ENCODE peak calls at places on chromosomes 2 and 18, in six cellular contexts. U, F, L, B, E and Z are unnamed samples.

GRCh38 chr2:237025090-237025865 is 60.4 kb upstream of the COPS8 start:
- DNase-seq in F (peak), L (no peak), U (peak), E (no peak), B (no peak), Z (no peak)

GRCh38 chr2:148201075-148202004 is 180.4 kb downstream of the MBD5 start:
- DNase-seq in B (peak), L (peak), E (peak), F (peak), U (peak), Z (peak)

GRCh38 chr18:29188760-29189159 is 1011.8 kb upstream of the CDH2 start:
- DNase-seq in E (no peak), B (no peak), F (no peak), L (no peak), U (no peak), Z (no peak)

GRCh38 chr2:136225950-136226835 is 108.2 kb upstream of the CXCR4 start:
- DNase-seq in F (no peak), L (no peak), B (no peak), U (no peak), E (no peak), Z (no peak)

GRCh38 chr2:60819155-60819862 is 62.1 kb upstream of the REL start:
- DNase-seq in B (peak), U (peak), F (peak), E (peak), L (no peak), Z (no peak)

GRCh38 chr2:182522428-182522896 is 95.6 kb upstream of the PDE1A start:
- DNase-seq in L (no peak), F (no peak), E (peak), B (no peak), U (peak), Z (peak)

GRCh38 chr2:117832905-117833613 is 18.6 kb downstream of the DDX18 start:
- DNase-seq in F (no peak), E (peak), L (no peak), B (no peak), U (peak), Z (no peak)

GRCh38 chr2:168210898-168211570 is 36.4 kb downstream of the STK39 start:
- DNase-seq in F (no peak), E (no peak), U (no peak), L (no peak), B (no peak), Z (no peak)

GRCh38 chr2:109604597-109604996 is 9.2 kb downstream of the SEPTIN10 start:
- DNase-seq in L (no peak), F (no peak), U (peak), E (peak), B (no peak), Z (no peak)

GRCh38 chr18:2244641-2245040 is 326.7 kb downstream of the METTL4 start:
- DNase-seq in B (no peak), L (no peak), U (peak), E (no peak), F (no peak), Z (no peak)

GRCh38 chr2:226131299-226131784 is 668.3 kb downstream of the IRS1 start:
- DNase-seq in U (no peak), F (peak), E (peak), L (no peak), B (no peak), Z (no peak)

GRCh38 chr2:201472411-201472810 is 20.9 kb downstream of the STRADB start:
- DNase-seq in B (no peak), U (no peak), E (no peak), F (no peak), L (no peak), Z (no peak)

GRCh38 chr2:29109246-29109645 is 6.0 kb upstream of the CLIP4 start:
- DNase-seq in E (no peak), U (no peak), F (no peak), B (no peak), L (no peak), Z (no peak)

GRCh38 chr2:120436885-120437603 is 91.1 kb downstream of the INHBB start:
- DNase-seq in L (peak), F (peak), U (peak), B (peak), E (peak), Z (peak)

GRCh38 chr2:24570225-24570624 is 79.2 kb downstream of the NCOA1 start:
- DNase-seq in B (no peak), L (no peak), E (no peak), F (no peak), U (no peak), Z (no peak)

GRCh38 chr2:131584380-131584779 is 56.7 kb downstream of the CCDC74A start:
- DNase-seq in F (no peak), U (no peak), E (no peak), L (no peak), B (no peak), Z (no peak)

GRCh38 chr18:80173060-80173459 is 64.0 kb downstream of the ADNP2 start:
- DNase-seq in B (no peak), L (no peak), E (no peak), U (no peak), F (no peak), Z (no peak)

GRCh38 chr2:120934221-120934639 is 198.6 kb downstream of the GLI2 start:
- DNase-seq in L (no peak), U (peak), E (no peak), F (no peak), B (no peak), Z (no peak)

GRCh38 chr2:100239513-100240210 is 82.6 kb downstream of the LONRF2 start:
- DNase-seq in U (peak), L (no peak), F (no peak), E (no peak), B (no peak), Z (no peak)

GRCh38 chr2:3595985-3596384 is 1.1 kb downstream of the COLEC11 start:
- DNase-seq in L (no peak), B (peak), E (no peak), F (no peak), U (no peak), Z (no peak)

GRCh38 chr18:8348051-8348450 is 261.2 kb upstream of the RAB12 start:
- DNase-seq in B (no peak), E (no peak), F (no peak), U (no peak), L (no peak), Z (no peak)

GRCh38 chr2:27737676-27738348 is 33.7 kb upstream of the MRPL33 start:
- DNase-seq in E (no peak), F (peak), B (no peak), L (no peak), U (no peak), Z (no peak)

GRCh38 chr2:43269074-43269572 is 42.7 kb upstream of the ZFP36L2 start:
- DNase-seq in B (no peak), F (peak), L (no peak), E (peak), U (peak), Z (peak)

GRCh38 chr2:185583058-185583816 is 155.4 kb upstream of the FSIP2 start:
- DNase-seq in U (peak), B (no peak), L (no peak), E (no peak), F (no peak), Z (no peak)

GRCh38 chr2:240857039-240858008 is 11.3 kb upstream of the AGXT start:
- DNase-seq in F (peak), L (no peak), U (no peak), E (no peak), B (no peak), Z (no peak)

GRCh38 chr2:72572501-72572900 is 253.3 kb downstream of the EXOC6B start:
- DNase-seq in U (no peak), B (no peak), L (no peak), F (no peak), E (no peak), Z (no peak)

GRCh38 chr2:30683240-30683956 is 123.8 kb downstream of the CAPN13 start:
- DNase-seq in F (no peak), U (no peak), B (no peak), E (no peak), L (no peak), Z (no peak)

GRCh38 chr2:40658917-40659316 is 207.0 kb upstream of the SLC8A1 start:
- DNase-seq in L (peak), U (peak), B (no peak), E (no peak), F (no peak), Z (no peak)

GRCh38 chr2:14781148-14781547 is 148.6 kb downstream of the LRATD1 start:
- DNase-seq in E (no peak), F (no peak), B (no peak), L (no peak), U (no peak), Z (no peak)

GRCh38 chr18:35407871-35408481 is 30.8 kb upstream of the ZNF396 start:
- DNase-seq in E (peak), U (peak), B (peak), L (peak), F (peak), Z (peak)

GRCh38 chr2:51219468-51219867 is 187.5 kb upstream of the NRXN1 start:
- DNase-seq in F (no peak), E (no peak), L (no peak), U (no peak), B (no peak), Z (no peak)